ENCODE peak calls at places on chromosomes 16 and 17, in eight cellular contexts. G, B, E, K, O, M, T and X are unnamed samples.

GRCh38 chr17:76270770-76271668 is 5.9 kb downstream of the UBALD2 start:
- DNase-seq in B (no peak), M (no peak), E (peak), G (no peak), T (peak), O (no peak), K (no peak), X (no peak)

GRCh38 chr17:74768069-74768762 is 7.9 kb downstream of the NAT9 start:
- DNase-seq in B (peak), T (no peak), M (no peak), E (no peak), K (no peak), G (no peak), O (peak), X (peak)

GRCh38 chr17:63925615-63926014 is 6.5 kb downstream of the CD79B start:
- DNase-seq in O (no peak), E (no peak), T (no peak), G (no peak), K (no peak), B (no peak), M (peak), X (no peak)

GRCh38 chr16:57823836-57824235 is 21.5 kb upstream of the KIFC3 start:
- DNase-seq in E (no peak), O (no peak), M (no peak), B (no peak), T (no peak), K (no peak), G (no peak), X (no peak)

GRCh38 chr17:231191-231965 is 49.9 kb upstream of the DOC2B start:
- DNase-seq in K (no peak), O (peak), G (no peak), B (no peak), M (no peak), T (no peak), E (no peak), X (peak)

GRCh38 chr16:49924078-49924477 is 68.2 kb upstream of the ZNF423 start:
- DNase-seq in E (no peak), K (no peak), G (no peak), B (no peak), M (no peak), O (no peak), T (no peak), X (no peak)

GRCh38 chr17:7885357-7886226 is 3.0 kb upstream of the CHD3 start:
- DNase-seq in T (peak), M (peak), K (peak), O (peak), E (peak), B (peak), G (no peak), X (peak)

GRCh38 chr17:151886-152859 is 14.8 kb downstream of the SCGB1C2 start:
- DNase-seq in O (no peak), B (peak), G (no peak), T (no peak), K (no peak), M (peak), E (no peak), X (peak)

GRCh38 chr17:2990396-2990795 is 73.0 kb downstream of the OR1D5 start:
- DNase-seq in K (no peak), G (peak), M (no peak), E (no peak), O (no peak), T (no peak), B (no peak), X (no peak)

GRCh38 chr17:69909389-69909788 is 165.6 kb upstream of the KCNJ16 start:
- DNase-seq in M (no peak), G (no peak), O (no peak), B (peak), T (no peak), K (no peak), E (no peak), X (no peak)

GRCh38 chr16:68744744-68745280 is 7.7 kb downstream of the CDH1 start:
- DNase-seq in K (no peak), M (no peak), O (no peak), B (no peak), E (no peak), G (peak), T (no peak), X (no peak)

GRCh38 chr17:17042851-17043667 is 802 bp downstream of the MPRIP start:
- DNase-seq in G (no peak), M (peak), O (no peak), B (peak), T (peak), E (peak), K (no peak), X (no peak)

GRCh38 chr16:6725634-6726331 is 606.9 kb upstream of the RBFOX1 start:
- DNase-seq in M (no peak), T (no peak), K (no peak), E (no peak), O (no peak), B (no peak), G (no peak), X (no peak)

GRCh38 chr17:82569621-82570020 is 50.1 kb downstream of the FOXK2 start:
- DNase-seq in G (no peak), K (no peak), M (no peak), T (no peak), E (no peak), B (no peak), O (no peak), X (peak)

GRCh38 chr17:6989779-6990178 is 6.1 kb upstream of the ALOX12 start:
- DNase-seq in M (no peak), E (no peak), G (no peak), K (no peak), T (no peak), O (no peak), B (no peak), X (no peak)